ENCODE peak calls at places on chromosomes 4 and X, in six cellular contexts. One of them, this sample, is unnamed.

GRCh38 chr4:98516042-98516440 is 142.4 kb downstream of the TSPAN5 start:
- DNase-seq in Karpas-422: no peak
- DNase-seq in tibial nerve: no peak
- DNase-seq in A673: no peak
- DNase-seq in psoas muscle: no peak
- DNase-seq in tibial artery: no peak
- DNase-seq in this sample: no peak

GRCh38 chrX:37922926-37923325 is 75.6 kb upstream of the DYNLT3 start:
- DNase-seq in Karpas-422: no peak
- DNase-seq in tibial nerve: no peak
- DNase-seq in A673: no peak
- DNase-seq in psoas muscle: no peak
- DNase-seq in tibial artery: no peak
- DNase-seq in this sample: no peak

GRCh38 chrX:46630141-46630540 is 56.6 kb downstream of the CHST7 start:
- DNase-seq in Karpas-422: no peak
- DNase-seq in tibial nerve: no peak
- DNase-seq in A673: no peak
- DNase-seq in psoas muscle: no peak
- DNase-seq in tibial artery: no peak
- DNase-seq in this sample: no peak

GRCh38 chrX:31609130-31609529 is 537.3 kb upstream of the FTHL17 start:
- DNase-seq in Karpas-422: no peak
- DNase-seq in tibial nerve: no peak
- DNase-seq in A673: no peak
- DNase-seq in psoas muscle: no peak
- DNase-seq in tibial artery: no peak
- DNase-seq in this sample: no peak

GRCh38 chr4:101304916-101305315 is 42.4 kb downstream of the PPP3CA start:
- DNase-seq in Karpas-422: no peak
- DNase-seq in tibial nerve: no peak
- DNase-seq in A673: no peak
- DNase-seq in psoas muscle: no peak
- DNase-seq in tibial artery: no peak
- DNase-seq in this sample: no peak

GRCh38 chrX:107731831-107732502 is 43.6 kb downstream of the TSC22D3 start:
- DNase-seq in Karpas-422: no peak
- DNase-seq in tibial nerve: peak
- DNase-seq in A673: no peak
- DNase-seq in psoas muscle: peak
- DNase-seq in tibial artery: peak
- DNase-seq in this sample: peak

GRCh38 chr4:75880278-75880677 is 22.0 kb downstream of the PPEF2 start:
- DNase-seq in Karpas-422: no peak
- DNase-seq in tibial nerve: no peak
- DNase-seq in A673: no peak
- DNase-seq in psoas muscle: no peak
- DNase-seq in tibial artery: no peak
- DNase-seq in this sample: no peak

GRCh38 chr4:122921971-122922876 is at the start of gene NUDT6:
- DNase-seq in Karpas-422: peak
- DNase-seq in tibial nerve: peak
- DNase-seq in A673: peak
- DNase-seq in psoas muscle: peak
- DNase-seq in tibial artery: peak
- DNase-seq in this sample: peak

GRCh38 chr4:119647558-119647957 is 19.0 kb upstream of the PDE5A start:
- DNase-seq in Karpas-422: no peak
- DNase-seq in tibial nerve: no peak
- DNase-seq in A673: no peak
- DNase-seq in psoas muscle: no peak
- DNase-seq in tibial artery: no peak
- DNase-seq in this sample: no peak

GRCh38 chrX:16633754-16634153 is 16.2 kb upstream of the S100G start:
- DNase-seq in Karpas-422: no peak
- DNase-seq in tibial nerve: no peak
- DNase-seq in A673: peak
- DNase-seq in psoas muscle: no peak
- DNase-seq in tibial artery: no peak
- DNase-seq in this sample: no peak

GRCh38 chr4:88007304-88008132 is at the start of gene PKD2:
- DNase-seq in Karpas-422: peak
- DNase-seq in tibial nerve: peak
- DNase-seq in A673: peak
- DNase-seq in psoas muscle: peak
- DNase-seq in tibial artery: peak
- DNase-seq in this sample: peak

GRCh38 chrX:80573275-80573674 is 153.0 kb downstream of the TENT5D start:
- DNase-seq in Karpas-422: no peak
- DNase-seq in tibial nerve: no peak
- DNase-seq in A673: no peak
- DNase-seq in psoas muscle: no peak
- DNase-seq in tibial artery: no peak
- DNase-seq in this sample: no peak

GRCh38 chr4:101020956-101021355 is 326.4 kb downstream of the PPP3CA start:
- DNase-seq in Karpas-422: no peak
- DNase-seq in tibial nerve: no peak
- DNase-seq in A673: peak
- DNase-seq in psoas muscle: no peak
- DNase-seq in tibial artery: no peak
- DNase-seq in this sample: no peak

GRCh38 chrX:154040863-154041262 is 21.2 kb upstream of the IRAK1 start:
- DNase-seq in Karpas-422: no peak
- DNase-seq in tibial nerve: no peak
- DNase-seq in A673: no peak
- DNase-seq in psoas muscle: no peak
- DNase-seq in tibial artery: no peak
- DNase-seq in this sample: no peak

GRCh38 chr4:42464550-42465124 is 67.3 kb downstream of the SHISA3 start:
- DNase-seq in Karpas-422: peak
- DNase-seq in tibial nerve: no peak
- DNase-seq in A673: no peak
- DNase-seq in psoas muscle: no peak
- DNase-seq in tibial artery: no peak
- DNase-seq in this sample: no peak

GRCh38 chr4:153497091-153497531 is 31.0 kb downstream of the TMEM131L start:
- DNase-seq in Karpas-422: peak
- DNase-seq in tibial nerve: no peak
- DNase-seq in A673: no peak
- DNase-seq in psoas muscle: no peak
- DNase-seq in tibial artery: no peak
- DNase-seq in this sample: no peak

GRCh38 chr4:151314509-151314908 is 10.9 kb downstream of the SH3D19 start:
- DNase-seq in Karpas-422: no peak
- DNase-seq in tibial nerve: no peak
- DNase-seq in A673: no peak
- DNase-seq in psoas muscle: no peak
- DNase-seq in tibial artery: no peak
- DNase-seq in this sample: no peak

GRCh38 chrX:154834562-154834961 is at the start of gene SMIM9:
- DNase-seq in Karpas-422: no peak
- DNase-seq in tibial nerve: no peak
- DNase-seq in A673: no peak
- DNase-seq in psoas muscle: no peak
- DNase-seq in tibial artery: no peak
- DNase-seq in this sample: no peak

GRCh38 chrX:119482497-119483480 is 14.5 kb downstream of the SLC25A5 start:
- DNase-seq in Karpas-422: peak
- DNase-seq in tibial nerve: peak
- DNase-seq in A673: peak
- DNase-seq in psoas muscle: peak
- DNase-seq in tibial artery: peak
- DNase-seq in this sample: peak

GRCh38 chr4:94357624-94358023 is 15.0 kb upstream of the HPGDS start:
- DNase-seq in Karpas-422: no peak
- DNase-seq in tibial nerve: no peak
- DNase-seq in A673: no peak
- DNase-seq in psoas muscle: no peak
- DNase-seq in tibial artery: no peak
- DNase-seq in this sample: no peak

GRCh38 chrX:132463411-132463810 is 25.4 kb downstream of the MBNL3 start:
- DNase-seq in Karpas-422: peak
- DNase-seq in tibial nerve: no peak
- DNase-seq in A673: peak
- DNase-seq in psoas muscle: no peak
- DNase-seq in tibial artery: no peak
- DNase-seq in this sample: no peak

GRCh38 chrX:147850875-147851274 is 60.8 kb upstream of the FMR1 start:
- DNase-seq in Karpas-422: no peak
- DNase-seq in tibial nerve: no peak
- DNase-seq in A673: no peak
- DNase-seq in psoas muscle: no peak
- DNase-seq in tibial artery: no peak
- DNase-seq in this sample: no peak

GRCh38 chr4:188428935-188429334 is 289.7 kb downstream of the TRIML1 start:
- DNase-seq in Karpas-422: no peak
- DNase-seq in tibial nerve: no peak
- DNase-seq in A673: no peak
- DNase-seq in psoas muscle: no peak
- DNase-seq in tibial artery: no peak
- DNase-seq in this sample: no peak

GRCh38 chr4:183335369-183335940 is 13.2 kb upstream of the CLDN24 start:
- DNase-seq in Karpas-422: no peak
- DNase-seq in tibial nerve: no peak
- DNase-seq in A673: peak
- DNase-seq in psoas muscle: no peak
- DNase-seq in tibial artery: no peak
- DNase-seq in this sample: no peak

GRCh38 chr4:5212255-5213032 is 161.2 kb downstream of the STK32B start:
- DNase-seq in Karpas-422: no peak
- DNase-seq in tibial nerve: no peak
- DNase-seq in A673: peak
- DNase-seq in psoas muscle: no peak
- DNase-seq in tibial artery: no peak
- DNase-seq in this sample: no peak

DNA sequence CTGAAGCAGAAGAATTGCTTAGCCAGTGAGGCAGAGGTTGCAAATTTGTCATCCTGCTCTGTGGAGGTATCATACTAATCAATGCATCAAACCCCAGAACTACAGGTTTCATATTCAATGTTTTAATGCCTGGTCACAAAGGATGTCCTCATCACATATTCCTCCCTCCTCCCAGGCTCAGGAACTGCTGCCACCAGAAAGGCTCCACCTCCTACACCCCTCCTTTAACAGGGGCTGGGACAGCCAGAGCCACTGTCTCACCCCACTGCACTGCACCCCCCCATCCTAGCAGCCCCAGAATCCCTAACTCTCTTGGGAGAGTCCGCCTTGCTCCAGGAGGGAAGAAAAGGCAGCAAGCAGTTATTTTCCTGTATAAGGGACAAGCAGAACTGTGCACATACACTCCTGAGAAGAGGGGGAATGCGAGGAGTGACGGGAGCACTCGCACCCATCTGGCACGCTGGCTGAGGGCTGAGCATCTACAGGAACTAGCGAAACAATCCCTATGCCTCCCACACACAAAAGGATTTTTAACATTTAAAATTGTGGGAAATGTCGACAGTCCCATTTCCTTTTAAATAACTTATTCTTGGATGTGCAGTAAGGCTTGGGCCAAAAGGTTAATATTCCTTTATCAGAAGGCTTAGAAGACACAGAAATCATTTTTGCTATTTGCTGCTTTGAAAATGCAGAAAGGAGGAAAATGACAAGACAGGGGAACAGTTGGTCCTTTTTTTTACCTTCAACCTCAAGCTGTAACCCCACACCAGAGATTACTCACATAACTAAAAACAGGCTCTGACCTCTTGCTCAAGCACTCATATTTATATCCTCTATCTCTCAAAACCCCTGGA is 27.8 kb downstream of the CD99L2 start:
- DNase-seq in Karpas-422: no peak
- DNase-seq in tibial nerve: no peak
- DNase-seq in A673: no peak
- DNase-seq in psoas muscle: no peak
- DNase-seq in tibial artery: no peak
- DNase-seq in this sample: no peak
- H3K27ac ChIP-seq in Karpas-422: no peak
- H3K27ac ChIP-seq in tibial nerve: peak
- H3K27ac ChIP-seq in A673: no peak
- H3K27ac ChIP-seq in psoas muscle: peak
- H3K27ac ChIP-seq in tibial artery: no peak
- H3K27ac ChIP-seq in this sample: no peak

DNA sequence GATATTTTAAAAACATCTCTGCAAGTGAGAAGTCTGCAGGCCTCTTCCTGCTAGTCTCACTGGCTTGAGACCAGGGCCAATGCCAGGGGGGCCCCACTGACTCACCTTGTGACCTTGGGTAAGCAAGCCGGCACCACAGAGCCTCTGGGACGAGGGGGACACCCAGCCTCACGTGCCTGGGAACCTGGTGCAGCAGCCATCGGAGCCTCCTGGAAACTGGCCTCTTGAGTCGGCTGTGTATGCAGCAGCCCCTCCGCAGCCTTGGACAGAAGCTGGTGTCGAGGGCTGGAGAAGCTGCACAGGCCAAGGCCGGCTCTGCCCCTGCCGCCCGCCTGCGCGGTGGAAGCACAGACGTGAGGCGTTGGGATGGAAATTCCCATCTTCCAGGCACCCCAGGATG is 8.7 kb downstream of the TADA2B start:
- DNase-seq in Karpas-422: no peak
- DNase-seq in tibial nerve: no peak
- DNase-seq in A673: no peak
- DNase-seq in psoas muscle: no peak
- DNase-seq in tibial artery: no peak
- DNase-seq in this sample: no peak
- H3K27ac ChIP-seq in Karpas-422: no peak
- H3K27ac ChIP-seq in tibial nerve: no peak
- H3K27ac ChIP-seq in A673: no peak
- H3K27ac ChIP-seq in psoas muscle: peak
- H3K27ac ChIP-seq in tibial artery: no peak
- H3K27ac ChIP-seq in this sample: no peak

GRCh38 chr4:140053185-140053584 is 100.8 kb downstream of the MAML3 start:
- DNase-seq in Karpas-422: no peak
- DNase-seq in tibial nerve: no peak
- DNase-seq in A673: no peak
- DNase-seq in psoas muscle: no peak
- DNase-seq in tibial artery: no peak
- DNase-seq in this sample: no peak
- H3K27ac ChIP-seq in Karpas-422: peak
- H3K27ac ChIP-seq in tibial nerve: no peak
- H3K27ac ChIP-seq in A673: no peak
- H3K27ac ChIP-seq in psoas muscle: no peak
- H3K27ac ChIP-seq in tibial artery: no peak
- H3K27ac ChIP-seq in this sample: no peak

GRCh38 chr4:113644398-113644797 is 117.1 kb downstream of the CAMK2D start:
- DNase-seq in Karpas-422: no peak
- DNase-seq in tibial nerve: no peak
- DNase-seq in A673: no peak
- DNase-seq in psoas muscle: no peak
- DNase-seq in tibial artery: no peak
- DNase-seq in this sample: no peak

GRCh38 chr4:113643505-113643904 is 118.0 kb downstream of the CAMK2D start:
- DNase-seq in Karpas-422: no peak
- DNase-seq in tibial nerve: no peak
- DNase-seq in A673: peak
- DNase-seq in psoas muscle: no peak
- DNase-seq in tibial artery: no peak
- DNase-seq in this sample: no peak

GRCh38 chr4:113645288-113645687 is 116.2 kb downstream of the CAMK2D start:
- DNase-seq in Karpas-422: no peak
- DNase-seq in tibial nerve: no peak
- DNase-seq in A673: no peak
- DNase-seq in psoas muscle: no peak
- DNase-seq in tibial artery: no peak
- DNase-seq in this sample: no peak

GRCh38 chr4:113646456-113646809 is 115.1 kb downstream of the CAMK2D start:
- DNase-seq in Karpas-422: no peak
- DNase-seq in tibial nerve: no peak
- DNase-seq in A673: peak
- DNase-seq in psoas muscle: peak
- DNase-seq in tibial artery: no peak
- DNase-seq in this sample: no peak

GRCh38 chr4:113645771-113646455 is 115.6 kb downstream of the CAMK2D start:
- DNase-seq in Karpas-422: no peak
- DNase-seq in tibial nerve: no peak
- DNase-seq in A673: no peak
- DNase-seq in psoas muscle: no peak
- DNase-seq in tibial artery: no peak
- DNase-seq in this sample: no peak
- H3K27ac ChIP-seq in Karpas-422: peak
- H3K27ac ChIP-seq in tibial nerve: no peak
- H3K27ac ChIP-seq in A673: no peak
- H3K27ac ChIP-seq in psoas muscle: no peak
- H3K27ac ChIP-seq in tibial artery: no peak
- H3K27ac ChIP-seq in this sample: peak

This sample was measured in lower lobe of right lung.